ENCODE peak calls at places on chromosomes 12 and 14, in eight cellular contexts. L, W, Y, J, K, U, Q and O are unnamed samples.

GRCh38 chr12:41932470-41932991 is 212.1 kb downstream of the GXYLT1 start:
- DNase-seq in L (no peak), W (peak; percentile 75), Y (peak; percentile 42), J (no peak), K (no peak), U (peak; percentile 50), Q (peak; percentile 76), O (peak; percentile 89)

GRCh38 chr14:65604946-65605345 is 192.4 kb downstream of the FUT8 start:
- DNase-seq in L (no peak), W (no peak), Y (no peak), J (no peak), K (no peak), U (no peak), Q (no peak), O (no peak)

GRCh38 chr12:112061127-112061526 is 47.5 kb downstream of the NAA25 start:
- DNase-seq in L (no peak), W (no peak), Y (no peak), J (no peak), K (no peak), U (no peak), Q (no peak), O (peak; percentile 24)

GRCh38 chr14:30906752-30907658 is 32.6 kb downstream of the COCH start:
- DNase-seq in L (no peak), W (no peak), Y (no peak), J (no peak), K (no peak), U (no peak), Q (peak; percentile 19), O (no peak)

GRCh38 chr12:14010989-14011388 is 29.6 kb upstream of the GRIN2B start:
- DNase-seq in L (no peak), W (no peak), Y (no peak), J (no peak), K (no peak), U (no peak), Q (no peak), O (no peak)

GRCh38 chr14:104101086-104101621 is 15.7 kb downstream of the ASPG start:
- DNase-seq in L (no peak), W (no peak), Y (no peak), J (no peak), K (no peak), U (no peak), Q (no peak), O (peak; percentile 24)

GRCh38 chr14:65168840-65169239 is 66.5 kb upstream of the MAX start:
- DNase-seq in L (no peak), W (no peak), Y (no peak), J (no peak), K (no peak), U (no peak), Q (peak; percentile 26), O (no peak)

GRCh38 chr12:53951577-53952334 is 2.9 kb upstream of the HOXC12 start:
- DNase-seq in L (no peak), W (no peak), Y (no peak), J (no peak), K (no peak), U (no peak), Q (no peak), O (peak; percentile 71)

GRCh38 chr12:104182144-104182543 is 33.4 kb upstream of the TXNRD1 start:
- DNase-seq in L (no peak), W (no peak), Y (no peak), J (no peak), K (no peak), U (no peak), Q (no peak), O (peak; percentile 26)